ENCODE peak calls at places on chromosome 19, in five cellular contexts. Z, C, A, P and F are unnamed samples.

GRCh38 chr19:7868326-7868670 is 5.9 kb downstream of the PRR36 start:
- DNase-seq in Z (no peak), C (no peak), A (no peak), P (no peak), F (no peak)

GRCh38 chr19:17103177-17103576 is 27.6 kb downstream of the MYO9B start:
- DNase-seq in Z (peak), C (no peak), A (no peak), P (peak), F (peak)

GRCh38 chr19:49896863-49897621 is at the start of gene IL4I1:
- DNase-seq in Z (no peak), C (peak), A (no peak), P (no peak), F (no peak)

GRCh38 chr19:5083547-5083965 is 114.6 kb downstream of the KDM4B start:
- DNase-seq in Z (no peak), C (no peak), A (no peak), P (no peak), F (no peak)

GRCh38 chr19:42091300-42092266 is 15.6 kb downstream of the ZNF574 start:
- DNase-seq in Z (no peak), C (no peak), A (peak), P (no peak), F (peak)

GRCh38 chr19:41297628-41298326 is 12.2 kb upstream of the CCDC97 start:
- DNase-seq in Z (no peak), C (no peak), A (no peak), P (no peak), F (no peak)

GRCh38 chr19:37950471-37951175 is 43.6 kb downstream of the SIPA1L3 start:
- DNase-seq in Z (no peak), C (no peak), A (no peak), P (no peak), F (no peak)

GRCh38 chr19:7743425-7743841 is 3.9 kb downstream of the CD209 start:
- DNase-seq in Z (no peak), C (no peak), A (no peak), P (no peak), F (no peak)

GRCh38 chr19:57075125-57075524 is 44.7 kb upstream of the USP29 start:
- DNase-seq in Z (no peak), C (no peak), A (no peak), P (no peak), F (no peak)

GRCh38 chr19:7953060-7953459 is 9.6 kb upstream of the TIMM44 start:
- DNase-seq in Z (no peak), C (no peak), A (no peak), P (no peak), F (no peak)

GRCh38 chr19:53394522-53394973 is 401 bp upstream of the ZNF765 start:
- DNase-seq in Z (peak), C (no peak), A (no peak), P (peak), F (peak)

GRCh38 chr19:12255372-12255771 is 39.3 kb downstream of the ZNF44 start:
- DNase-seq in Z (no peak), C (no peak), A (no peak), P (no peak), F (no peak)

GRCh38 chr19:41408256-41408655 is 10.6 kb downstream of the BCKDHA start:
- DNase-seq in Z (no peak), C (no peak), A (no peak), P (peak), F (no peak)

GRCh38 chr19:17555480-17555928 is at the start of gene COLGALT1:
- DNase-seq in Z (peak), C (peak), A (peak), P (peak), F (peak)

GRCh38 chr19:47507031-47507430 is 7.8 kb downstream of the NAPA start:
- DNase-seq in Z (no peak), C (no peak), A (no peak), P (no peak), F (no peak)